ENCODE peak calls at places on chromosomes 5 and 9, in ten cellular contexts. One of them, this sample, is unnamed.

GRCh38 chr5:84384604-84385575 is at the start of gene EDIL3:
- DNase-seq in neural progenitor cell: peak; percentile 91
- DNase-seq in brain microvascular endothelial cell: peak; percentile 44
- DNase-seq in upper lobe of right lung: no peak
- DNase-seq in heart left ventricle: peak; percentile 56
- DNase-seq in Peyer's patch: peak; percentile 45
- DNase-seq in psoas muscle: no peak
- DNase-seq in sigmoid colon: peak; percentile 67
- DNase-seq in HL-60: no peak
- DNase-seq in kidney: peak; percentile 80
- DNase-seq in this sample: peak; percentile 69

GRCh38 chr5:90941002-90941720 is 382.6 kb downstream of the ADGRV1 start:
- DNase-seq in upper lobe of right lung: no peak
- DNase-seq in neural progenitor cell: no peak
- DNase-seq in HL-60: no peak
- DNase-seq in kidney: no peak
- DNase-seq in psoas muscle: no peak
- DNase-seq in brain microvascular endothelial cell: no peak
- DNase-seq in sigmoid colon: no peak
- DNase-seq in Peyer's patch: no peak
- DNase-seq in heart left ventricle: no peak
- DNase-seq in this sample: no peak

GRCh38 chr9:110753734-110754231 is 85.2 kb downstream of the MUSK start:
- DNase-seq in upper lobe of right lung: no peak
- DNase-seq in HL-60: no peak
- DNase-seq in neural progenitor cell: no peak
- DNase-seq in sigmoid colon: no peak
- DNase-seq in Peyer's patch: no peak
- DNase-seq in psoas muscle: no peak
- DNase-seq in heart left ventricle: no peak
- DNase-seq in brain microvascular endothelial cell: no peak
- DNase-seq in kidney: no peak
- DNase-seq in this sample: no peak

GRCh38 chr5:68215888-68216736 is 556 bp downstream of the PIK3R1 start:
- DNase-seq in neural progenitor cell: peak; percentile 70
- DNase-seq in sigmoid colon: peak; percentile 76
- DNase-seq in psoas muscle: peak; percentile 76
- DNase-seq in kidney: peak; percentile 86
- DNase-seq in HL-60: no peak
- DNase-seq in brain microvascular endothelial cell: no peak
- DNase-seq in heart left ventricle: peak; percentile 67
- DNase-seq in upper lobe of right lung: peak; percentile 82
- DNase-seq in Peyer's patch: peak; percentile 83
- DNase-seq in this sample: no peak

GRCh38 chr5:107542428-107542827 is 128.3 kb downstream of the EFNA5 start:
- DNase-seq in kidney: peak; percentile 86
- DNase-seq in neural progenitor cell: no peak
- DNase-seq in sigmoid colon: peak; percentile 87
- DNase-seq in heart left ventricle: peak; percentile 72
- DNase-seq in psoas muscle: peak; percentile 86
- DNase-seq in upper lobe of right lung: peak; percentile 82
- DNase-seq in brain microvascular endothelial cell: peak; percentile 95
- DNase-seq in Peyer's patch: peak; percentile 75
- DNase-seq in HL-60: no peak
- DNase-seq in this sample: peak; percentile 95

GRCh38 chr9:105693435-105694275 is 686 bp upstream of the TMEM38B start:
- DNase-seq in brain microvascular endothelial cell: no peak
- DNase-seq in Peyer's patch: no peak
- DNase-seq in upper lobe of right lung: no peak
- DNase-seq in HL-60: no peak
- DNase-seq in neural progenitor cell: peak; percentile 33
- DNase-seq in psoas muscle: no peak
- DNase-seq in sigmoid colon: no peak
- DNase-seq in kidney: no peak
- DNase-seq in heart left ventricle: no peak
- DNase-seq in this sample: no peak

GRCh38 chr9:122127396-122127798 is 32.2 kb downstream of the NDUFA8 start:
- DNase-seq in neural progenitor cell: no peak
- DNase-seq in kidney: no peak
- DNase-seq in Peyer's patch: no peak
- DNase-seq in brain microvascular endothelial cell: no peak
- DNase-seq in upper lobe of right lung: no peak
- DNase-seq in psoas muscle: no peak
- DNase-seq in HL-60: no peak
- DNase-seq in heart left ventricle: no peak
- DNase-seq in sigmoid colon: peak; percentile 61
- DNase-seq in this sample: no peak

GRCh38 chr5:102713682-102714231 is 41.3 kb upstream of the PAM start:
- DNase-seq in psoas muscle: no peak
- DNase-seq in kidney: no peak
- DNase-seq in brain microvascular endothelial cell: no peak
- DNase-seq in heart left ventricle: no peak
- DNase-seq in sigmoid colon: no peak
- DNase-seq in upper lobe of right lung: no peak
- DNase-seq in neural progenitor cell: no peak
- DNase-seq in HL-60: no peak
- DNase-seq in Peyer's patch: no peak
- DNase-seq in this sample: no peak

DNA sequence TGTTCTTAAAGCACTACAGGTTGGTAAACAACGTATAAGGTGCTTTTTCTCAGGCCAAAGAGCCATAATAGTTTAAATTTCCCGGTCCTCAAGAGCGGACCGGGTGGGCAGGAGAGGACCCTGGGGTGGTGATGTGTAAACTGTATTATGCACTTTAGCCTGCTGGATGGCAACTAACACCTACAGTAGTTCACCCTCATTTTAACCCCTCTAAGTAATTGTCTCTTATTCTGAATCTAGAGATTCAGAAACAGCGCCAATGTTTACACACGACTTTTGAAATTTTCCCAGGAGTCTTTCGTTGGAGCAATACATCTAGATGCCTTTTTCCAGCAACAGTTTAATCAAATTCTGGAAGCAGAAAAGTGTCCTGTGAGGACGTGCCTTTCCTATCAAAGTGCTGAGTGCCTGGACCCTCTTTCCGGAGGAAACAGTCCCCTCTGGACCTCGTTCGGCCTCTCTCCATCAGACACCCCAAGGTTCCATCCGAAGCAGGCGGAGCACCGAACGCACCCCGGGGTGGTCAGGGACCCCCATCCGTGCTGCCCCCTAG is 676 bp upstream of the OCLN start:
- DNase-seq in neural progenitor cell: no peak
- DNase-seq in Peyer's patch: no peak
- DNase-seq in upper lobe of right lung: no peak
- DNase-seq in psoas muscle: no peak
- DNase-seq in brain microvascular endothelial cell: no peak
- DNase-seq in sigmoid colon: no peak
- DNase-seq in heart left ventricle: no peak
- DNase-seq in HL-60: no peak
- DNase-seq in kidney: no peak
- DNase-seq in this sample: no peak
- H3K4me3 ChIP-seq in neural progenitor cell: peak overlapping the region; percentile 95
- H3K4me3 ChIP-seq in Peyer's patch: peak overlapping the region; percentile 94
- H3K4me3 ChIP-seq in upper lobe of right lung: peak overlapping the region; percentile 78
- H3K4me3 ChIP-seq in psoas muscle: peak overlapping the region; percentile 70
- H3K4me3 ChIP-seq in brain microvascular endothelial cell: peak overlapping the region; percentile 57
- H3K4me3 ChIP-seq in sigmoid colon: peak overlapping the region; percentile 54
- H3K4me3 ChIP-seq in heart left ventricle: peak overlapping the region; percentile 49
- H3K4me3 ChIP-seq in HL-60: peak overlapping the region; percentile 46
- H3K4me3 ChIP-seq in kidney: peak overlapping the region; percentile 75
- H3K4me3 ChIP-seq in this sample: peak overlapping the region; percentile 53

GRCh38 chr9:35756743-35757526 is 2.9 kb upstream of the MSMP start:
- DNase-seq in upper lobe of right lung: peak; percentile 91
- DNase-seq in neural progenitor cell: peak; percentile 78
- DNase-seq in Peyer's patch: peak; percentile 90
- DNase-seq in HL-60: peak; percentile 85
- DNase-seq in psoas muscle: peak; percentile 87
- DNase-seq in brain microvascular endothelial cell: no peak
- DNase-seq in kidney: peak; percentile 94
- DNase-seq in sigmoid colon: peak; percentile 83
- DNase-seq in heart left ventricle: peak; percentile 81
- DNase-seq in this sample: no peak

GRCh38 chr9:35758475-35759050 is 4.5 kb upstream of the MSMP start:
- DNase-seq in HL-60: no peak
- DNase-seq in kidney: no peak
- DNase-seq in Peyer's patch: no peak
- DNase-seq in heart left ventricle: no peak
- DNase-seq in neural progenitor cell: no peak
- DNase-seq in upper lobe of right lung: no peak
- DNase-seq in sigmoid colon: no peak
- DNase-seq in psoas muscle: no peak
- DNase-seq in brain microvascular endothelial cell: no peak
- DNase-seq in this sample: no peak

GRCh38 chr9:35756275-35756742 is 2.2 kb upstream of the MSMP start:
- DNase-seq in psoas muscle: peak; percentile 81
- DNase-seq in neural progenitor cell: peak; percentile 85
- DNase-seq in Peyer's patch: peak; percentile 90
- DNase-seq in brain microvascular endothelial cell: no peak
- DNase-seq in upper lobe of right lung: peak; percentile 88
- DNase-seq in kidney: peak; percentile 88
- DNase-seq in heart left ventricle: peak; percentile 70
- DNase-seq in sigmoid colon: peak; percentile 87
- DNase-seq in HL-60: no peak
- DNase-seq in this sample: no peak

GRCh38 chr9:35759795-35760194 is 5.7 kb upstream of the MSMP start:
- DNase-seq in upper lobe of right lung: no peak
- DNase-seq in psoas muscle: no peak
- DNase-seq in neural progenitor cell: no peak
- DNase-seq in heart left ventricle: no peak
- DNase-seq in sigmoid colon: no peak
- DNase-seq in HL-60: no peak
- DNase-seq in brain microvascular endothelial cell: no peak
- DNase-seq in kidney: no peak
- DNase-seq in Peyer's patch: no peak
- DNase-seq in this sample: no peak

GRCh38 chr9:35757527-35758275 is 3.6 kb upstream of the MSMP start:
- DNase-seq in heart left ventricle: peak; percentile 51
- DNase-seq in sigmoid colon: no peak
- DNase-seq in brain microvascular endothelial cell: no peak
- DNase-seq in HL-60: no peak
- DNase-seq in neural progenitor cell: no peak
- DNase-seq in upper lobe of right lung: no peak
- DNase-seq in kidney: no peak
- DNase-seq in psoas muscle: no peak
- DNase-seq in Peyer's patch: peak; percentile 66
- DNase-seq in this sample: no peak
- H3K4me3 ChIP-seq in heart left ventricle: peak overlapping the region; percentile 52
- H3K4me3 ChIP-seq in sigmoid colon: peak overlapping the region; percentile 75
- H3K4me3 ChIP-seq in brain microvascular endothelial cell: peak overlapping the region; percentile 46
- H3K4me3 ChIP-seq in HL-60: peak overlapping the region; percentile 87
- H3K4me3 ChIP-seq in neural progenitor cell: peak overlapping the region; percentile 68
- H3K4me3 ChIP-seq in upper lobe of right lung: peak overlapping the region; percentile 57
- H3K4me3 ChIP-seq in kidney: peak overlapping the region; percentile 79
- H3K4me3 ChIP-seq in psoas muscle: peak overlapping the region; percentile 82
- H3K4me3 ChIP-seq in Peyer's patch: peak overlapping the region; percentile 85
- H3K4me3 ChIP-seq in this sample: peak overlapping the region; percentile 52

GRCh38 chr5:173230741-173231380 is 4.1 kb downstream of the NKX2-5 start:
- DNase-seq in neural progenitor cell: no peak
- DNase-seq in heart left ventricle: peak; percentile 72
- DNase-seq in brain microvascular endothelial cell: no peak
- DNase-seq in HL-60: no peak
- DNase-seq in sigmoid colon: no peak
- DNase-seq in psoas muscle: no peak
- DNase-seq in kidney: no peak
- DNase-seq in Peyer's patch: peak; percentile 31
- DNase-seq in upper lobe of right lung: no peak
- DNase-seq in this sample: no peak

GRCh38 chr5:173229966-173230740 is 4.9 kb downstream of the NKX2-5 start:
- DNase-seq in psoas muscle: no peak
- DNase-seq in kidney: no peak
- DNase-seq in Peyer's patch: no peak
- DNase-seq in brain microvascular endothelial cell: no peak
- DNase-seq in neural progenitor cell: peak; percentile 27
- DNase-seq in upper lobe of right lung: no peak
- DNase-seq in HL-60: no peak
- DNase-seq in heart left ventricle: peak; percentile 73
- DNase-seq in sigmoid colon: no peak
- DNase-seq in this sample: no peak

GRCh38 chr5:173228107-173228506 is 6.9 kb downstream of the NKX2-5 start:
- DNase-seq in upper lobe of right lung: no peak
- DNase-seq in heart left ventricle: no peak
- DNase-seq in HL-60: no peak
- DNase-seq in psoas muscle: no peak
- DNase-seq in Peyer's patch: no peak
- DNase-seq in kidney: no peak
- DNase-seq in brain microvascular endothelial cell: no peak
- DNase-seq in sigmoid colon: no peak
- DNase-seq in neural progenitor cell: no peak
- DNase-seq in this sample: no peak

GRCh38 chr5:173229381-173229959 is 5.5 kb downstream of the NKX2-5 start:
- DNase-seq in heart left ventricle: peak; percentile 39
- DNase-seq in Peyer's patch: no peak
- DNase-seq in brain microvascular endothelial cell: no peak
- DNase-seq in psoas muscle: no peak
- DNase-seq in upper lobe of right lung: no peak
- DNase-seq in sigmoid colon: no peak
- DNase-seq in kidney: no peak
- DNase-seq in HL-60: no peak
- DNase-seq in neural progenitor cell: peak; percentile 30
- DNase-seq in this sample: no peak

DNA sequence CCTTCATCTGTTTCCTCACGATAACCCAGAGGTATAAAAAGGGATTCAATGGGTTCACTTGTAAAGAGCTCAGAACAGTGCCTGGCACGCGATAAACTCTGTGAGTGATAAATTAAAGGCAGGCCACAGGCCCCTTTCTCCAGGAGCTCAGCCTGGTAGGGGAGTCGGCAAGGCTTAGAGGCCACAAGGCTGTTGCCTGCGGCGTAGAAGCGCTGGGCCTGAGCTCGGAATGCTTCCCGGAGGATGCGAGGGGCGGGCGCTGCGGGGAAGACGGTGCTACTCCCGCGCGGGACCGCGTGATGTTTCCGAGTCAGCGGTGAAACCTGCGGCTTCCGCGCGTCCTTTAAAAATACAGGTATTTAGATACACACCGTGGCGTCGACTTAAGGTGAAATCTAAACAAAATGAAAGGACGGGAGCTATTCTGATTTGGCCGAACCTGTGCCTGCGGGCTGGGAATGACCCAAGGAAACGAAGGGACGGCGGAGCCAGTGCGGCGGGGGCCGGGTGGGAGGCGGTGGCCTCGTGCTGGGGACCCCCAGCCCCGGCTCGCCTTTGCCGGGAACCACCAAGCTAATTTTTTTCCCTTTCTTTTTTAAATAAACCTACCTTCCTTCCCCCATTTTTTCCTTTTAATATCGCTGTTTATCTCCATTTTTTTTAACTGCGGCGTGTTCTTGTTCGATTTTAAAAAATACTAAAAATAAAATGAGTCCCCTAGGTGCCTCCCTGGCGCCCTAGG is 6.2 kb downstream of the NKX2-5 start:
- DNase-seq in HL-60: no peak
- DNase-seq in brain microvascular endothelial cell: no peak
- DNase-seq in neural progenitor cell: peak; percentile 86
- DNase-seq in heart left ventricle: peak; percentile 48
- DNase-seq in Peyer's patch: no peak
- DNase-seq in sigmoid colon: no peak
- DNase-seq in kidney: no peak
- DNase-seq in psoas muscle: no peak
- DNase-seq in upper lobe of right lung: no peak
- DNase-seq in this sample: no peak
- H3K4me3 ChIP-seq in HL-60: no peak overlapping the region
- H3K4me3 ChIP-seq in brain microvascular endothelial cell: no peak overlapping the region
- H3K4me3 ChIP-seq in neural progenitor cell: no peak overlapping the region
- H3K4me3 ChIP-seq in heart left ventricle: no peak overlapping the region
- H3K4me3 ChIP-seq in Peyer's patch: no peak overlapping the region
- H3K4me3 ChIP-seq in sigmoid colon: peak overlapping the region; percentile 17
- H3K4me3 ChIP-seq in kidney: no peak overlapping the region
- H3K4me3 ChIP-seq in psoas muscle: peak overlapping the region; percentile 22
- H3K4me3 ChIP-seq in upper lobe of right lung: peak overlapping the region; percentile 11
- H3K4me3 ChIP-seq in this sample: no peak overlapping the region

DNA sequence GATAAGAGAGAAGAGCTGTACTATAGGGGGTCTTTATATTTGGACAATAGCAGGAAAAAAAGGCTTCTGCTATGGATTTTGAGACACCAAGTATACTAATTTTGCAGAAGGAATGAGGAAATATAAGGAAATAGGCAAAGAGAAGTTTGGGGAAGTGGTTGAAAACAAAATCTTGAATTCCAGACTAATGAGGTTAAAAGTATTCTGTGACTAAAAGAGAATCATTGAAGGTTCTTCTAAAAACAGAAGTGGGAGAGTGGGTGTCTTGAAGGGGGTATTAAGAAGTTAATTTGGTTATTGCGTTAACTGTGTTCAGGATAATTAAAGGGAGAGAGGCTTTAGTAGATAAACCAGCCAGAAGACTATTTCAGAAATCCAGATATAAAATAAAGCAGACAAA is 148.7 kb downstream of the RFK start:
- DNase-seq in kidney: no peak
- DNase-seq in Peyer's patch: no peak
- DNase-seq in heart left ventricle: no peak
- DNase-seq in psoas muscle: no peak
- DNase-seq in upper lobe of right lung: no peak
- DNase-seq in HL-60: no peak
- DNase-seq in sigmoid colon: no peak
- DNase-seq in neural progenitor cell: no peak
- DNase-seq in brain microvascular endothelial cell: no peak
- DNase-seq in this sample: no peak
- H3K4me3 ChIP-seq in kidney: no peak overlapping the region
- H3K4me3 ChIP-seq in Peyer's patch: no peak overlapping the region
- H3K4me3 ChIP-seq in heart left ventricle: no peak overlapping the region
- H3K4me3 ChIP-seq in psoas muscle: no peak overlapping the region
- H3K4me3 ChIP-seq in upper lobe of right lung: no peak overlapping the region
- H3K4me3 ChIP-seq in HL-60: no peak overlapping the region
- H3K4me3 ChIP-seq in sigmoid colon: no peak overlapping the region
- H3K4me3 ChIP-seq in neural progenitor cell: no peak overlapping the region
- H3K4me3 ChIP-seq in brain microvascular endothelial cell: no peak overlapping the region
- H3K4me3 ChIP-seq in this sample: no peak overlapping the region